ENCODE peak calls at places on chromosomes 12 and 14, in six cellular contexts. D, L, E, V, F and C are unnamed samples.

GRCh38 chr12:79424109-79424721 is 266.5 kb downstream of the PAWR start:
- DNase-seq in V (no peak), D (no peak), L (no peak), F (peak; percentile 91), E (no peak), C (no peak)

GRCh38 chr14:77862154-77862783 is 62.4 kb downstream of the ADCK1 start:
- DNase-seq in V (peak; percentile 77), E (peak; percentile 73), D (peak; percentile 74), L (peak; percentile 83), F (peak; percentile 46), C (no peak)

GRCh38 chr12:52043386-52044212 is 7.6 kb upstream of the NR4A1 start:
- DNase-seq in V (no peak), F (peak; percentile 52), E (no peak), L (no peak), D (peak; percentile 90), C (no peak)

GRCh38 chr14:90489306-90489705 is 92.5 kb downstream of the CALM1 start:
- DNase-seq in V (no peak), L (no peak), D (no peak), F (no peak), E (no peak), C (no peak)

GRCh38 chr12:42758806-42759205 is 169.3 kb upstream of the PRICKLE1 start:
- DNase-seq in D (no peak), L (no peak), F (no peak), E (no peak), V (no peak), C (no peak)

GRCh38 chr14:57464013-57464730 is 29.5 kb downstream of the CCDC198 start:
- DNase-seq in V (no peak), D (no peak), L (no peak), E (no peak), F (no peak), C (no peak)

GRCh38 chr14:93901813-93902212 is 25.3 kb upstream of the FAM181A start:
- DNase-seq in L (no peak), F (no peak), E (no peak), V (no peak), D (no peak), C (no peak)

GRCh38 chr12:3777206-3777809 is 24.4 kb upstream of the CRACR2A start:
- DNase-seq in L (no peak), D (no peak), F (peak; percentile 30), V (peak; percentile 13), E (no peak), C (no peak)

GRCh38 chr14:23306113-23306411 is 571 bp upstream of the BCL2L2 start:
- DNase-seq in D (no peak), F (no peak), E (no peak), V (no peak), L (no peak), C (no peak)

GRCh38 chr12:131075611-131076010 is 121.9 kb downstream of the ADGRD1 start:
- DNase-seq in V (no peak), E (no peak), L (peak; percentile 7), F (no peak), D (no peak), C (no peak)

GRCh38 chr12:30829876-30830275 is 75.1 kb upstream of the CAPRIN2 start:
- DNase-seq in V (no peak), E (no peak), F (no peak), D (no peak), L (no peak), C (peak; percentile 55)

GRCh38 chr14:69797573-69798338 is 715 bp upstream of the SLC10A1 start:
- DNase-seq in E (peak; percentile 66), L (peak; percentile 38), D (no peak), F (no peak), V (no peak), C (peak; percentile 62)
- H3K4me1 ChIP-seq in E (peaks cover 5% of the 10 kb centered on the region), L (peaks cover 16% of the 10 kb centered on the region), D (no peaks in the 10 kb centered on the region), F (peaks cover 66% of the 10 kb centered on the region), V (peaks cover 6% of the 10 kb centered on the region), C (no peaks in the 10 kb centered on the region)

DNA sequence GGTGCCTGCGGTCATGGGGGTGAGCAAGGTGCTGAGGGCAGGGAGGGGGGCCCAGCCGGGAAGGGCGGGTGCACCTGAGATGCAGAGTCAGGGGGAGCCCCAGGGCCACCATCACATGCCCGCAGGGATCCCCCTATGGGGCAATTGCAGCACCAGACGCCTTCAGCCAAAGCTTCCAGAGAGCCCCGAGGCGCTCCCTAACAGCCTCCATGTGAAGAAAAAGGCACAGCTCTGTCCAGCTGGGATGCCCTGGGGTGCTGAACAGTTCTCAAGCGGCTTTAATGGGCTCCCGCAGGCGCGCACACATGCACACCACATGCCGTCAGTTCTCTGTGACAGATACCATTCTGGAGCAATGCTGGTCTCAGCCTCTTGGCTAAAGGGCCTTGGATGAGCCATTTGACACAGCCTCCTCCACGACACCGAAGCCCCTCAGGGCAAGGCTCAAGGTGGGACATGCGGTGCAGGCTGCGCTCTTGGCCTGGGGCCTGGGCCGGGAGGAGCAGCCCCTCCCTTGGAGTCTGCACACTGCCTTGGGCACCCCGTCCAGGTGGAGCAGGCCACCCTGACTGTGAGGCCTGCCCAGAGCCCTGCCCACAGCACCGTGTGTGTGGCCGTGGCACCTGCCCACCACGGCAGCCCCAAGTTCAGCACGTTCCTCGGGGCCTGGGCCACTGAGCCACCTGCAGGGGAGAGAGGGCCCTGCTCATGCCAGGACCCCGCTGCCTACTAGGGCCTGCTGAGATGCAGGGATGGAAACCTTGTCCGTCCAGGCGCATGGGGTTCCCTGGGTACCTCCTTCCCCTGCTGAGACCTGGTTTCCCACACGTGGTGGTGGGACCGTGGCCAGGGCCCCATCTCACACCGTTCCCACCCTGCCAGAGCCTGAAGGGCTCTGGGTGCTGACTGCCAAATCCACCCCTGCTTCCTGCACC is 7.7 kb downstream of the XRCC3 start:
- DNase-seq in V (no peak), L (no peak), E (no peak), D (no peak), F (no peak), C (no peak)
- TF ChIP-seq POLR2AphosphoS5 in V (no peak), L (no peak), E (no peak), D (peak; percentile 20), F (no peak), C (no peak)

DNA sequence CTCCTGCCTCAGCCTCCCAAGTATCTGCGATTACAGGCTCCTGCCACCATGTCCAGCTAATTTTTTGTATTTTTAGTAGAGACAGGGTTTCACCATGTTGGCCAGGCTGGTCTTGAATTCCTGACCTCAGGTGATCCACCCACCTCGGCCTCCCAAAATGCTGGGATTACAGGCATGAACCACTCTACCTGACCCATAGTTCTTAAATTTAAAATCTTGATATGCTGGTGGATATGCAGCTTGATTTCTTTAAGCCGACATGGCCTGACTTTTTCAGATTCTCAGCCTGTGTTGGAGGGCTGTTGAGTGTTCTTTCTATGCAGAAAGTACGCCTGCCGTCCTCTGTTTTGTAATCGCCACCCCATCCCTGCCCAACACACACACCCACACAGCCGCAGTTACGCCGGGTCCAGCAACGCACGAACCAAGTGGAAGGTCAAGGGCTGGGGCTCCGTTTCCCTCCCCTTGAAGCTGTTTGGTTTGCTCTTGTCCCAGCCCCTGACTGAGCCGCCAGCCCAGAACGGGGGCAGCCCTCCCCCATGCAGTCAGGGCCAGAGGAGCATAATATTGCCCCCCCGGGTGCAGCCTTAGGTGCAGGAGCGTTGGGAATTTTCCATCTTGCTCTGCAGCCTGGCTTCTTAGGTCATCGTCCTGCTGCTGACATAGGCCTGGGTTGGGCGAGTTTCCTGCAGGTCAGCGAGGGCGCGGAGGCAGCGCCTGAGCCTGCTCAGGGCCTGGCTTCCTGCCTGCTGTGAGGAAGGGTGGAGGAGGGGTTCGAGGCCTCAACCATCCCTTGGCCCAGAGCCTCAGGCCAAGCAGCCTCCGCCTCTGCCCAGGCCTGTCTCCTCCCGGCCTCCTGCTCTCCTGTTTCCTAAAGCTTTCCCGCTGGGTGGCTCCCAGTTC is 44.2 kb downstream of the PSMA6 start:
- DNase-seq in D (peak; percentile 98), V (peak; percentile 78), E (peak; percentile 92), L (peak; percentile 94), F (peak; percentile 99), C (peak; percentile 96)
- TF ChIP-seq EP300 in D (peak; percentile 85), V (peak; percentile 5), E (peak; percentile 6), L (peak; percentile 88), F (peak; percentile 98), C (peak; percentile 90)

GRCh38 chr12:65857875-65858274 is 33.6 kb downstream of the HMGA2 start:
- DNase-seq in F (no peak), D (no peak), V (no peak), L (no peak), E (no peak), C (no peak)
- H3K4me1 ChIP-seq in F (peaks cover 36% of the 10 kb centered on the region), D (no peaks in the 10 kb centered on the region), V (no peaks in the 10 kb centered on the region), L (no peaks in the 10 kb centered on the region), E (no peaks in the 10 kb centered on the region), C (no peaks in the 10 kb centered on the region)

GRCh38 chr12:27779837-27780611 is at the start of the genes KLHL42 and MANSC4:
- DNase-seq in D (peak; percentile 89), V (peak; percentile 71), F (peak; percentile 30), E (peak; percentile 69), L (peak; percentile 67), C (no peak)
- TF ChIP-seq POLR2AphosphoS5 in D (peak; percentile 71), V (no peak), F (no peak), E (no peak), L (peak; percentile 37), C (peak; percentile 54)

DNA sequence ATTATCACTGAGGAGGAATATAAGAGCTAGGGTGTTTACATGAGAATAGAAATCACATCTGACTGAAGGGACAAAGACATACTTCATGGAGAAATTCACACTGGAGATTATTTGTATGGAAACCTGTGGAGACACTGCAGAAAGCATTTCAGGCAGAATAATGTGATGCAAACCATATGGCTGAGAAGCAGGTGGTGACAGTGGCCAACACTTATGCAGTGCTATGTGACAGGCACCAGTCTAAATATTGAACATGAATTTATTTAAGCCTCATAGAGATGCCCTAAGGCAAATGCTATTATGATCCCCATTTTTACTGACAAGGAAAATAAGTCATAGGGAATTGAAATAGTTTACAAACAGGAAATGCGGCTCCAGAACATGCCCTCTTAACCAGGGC is 16.2 kb downstream of the ALG10B start:
- DNase-seq in D (no peak), L (no peak), E (no peak), V (no peak), F (no peak), C (no peak)
- TF ChIP-seq EP300 in D (no peak), L (no peak), E (no peak), V (no peak), F (no peak), C (no peak)

GRCh38 chr12:104698871-104699270 is 242.1 kb downstream of the CHST11 start:
- DNase-seq in F (no peak), V (no peak), L (no peak), E (no peak), D (peak; percentile 5), C (no peak)

GRCh38 chr12:104701301-104701700 is 244.6 kb downstream of the CHST11 start:
- DNase-seq in V (no peak), L (no peak), F (no peak), D (no peak), E (no peak), C (no peak)

GRCh38 chr12:104699489-104700194 is 242.9 kb downstream of the CHST11 start:
- DNase-seq in L (no peak), F (no peak), E (no peak), D (peak; percentile 19), V (no peak), C (no peak)

GRCh38 chr12:104701756-104702155 is 245.0 kb downstream of the CHST11 start:
- DNase-seq in E (no peak), V (no peak), F (no peak), D (no peak), L (peak; percentile 65), C (no peak)

GRCh38 chr12:104700324-104700723 is 243.6 kb downstream of the CHST11 start:
- DNase-seq in D (no peak), E (no peak), V (no peak), L (no peak), F (no peak), C (no peak)
- H3K4me1 ChIP-seq in D (no peaks in the 10 kb centered on the region), E (no peaks in the 10 kb centered on the region), V (peaks cover 4% of the 10 kb centered on the region), L (peaks cover 27% of the 10 kb centered on the region), F (no peaks in the 10 kb centered on the region), C (peaks cover 8% of the 10 kb centered on the region)